ENCODE peak calls at places on chromosomes 16 and 17, in eight cellular contexts. Z is fibroblast of lung, J is mammary epithelial cell, G is endothelial cell of umbilical vein, P is GM12878, C is hepatocyte, M is HCT116, K is neural progenitor cell. E is an unnamed sample.

GRCh38 chr16:87324411-87325275 is 7.5 kb upstream of the C16orf95 start:
- DNase-seq in Z (peak; percentile 28), M (no peak), K (peak; percentile 84), J (no peak), P (no peak), C (peak; percentile 57), G (peak; percentile 28), E (peak; percentile 57)

GRCh38 chr16:51592013-51592501 is 441.0 kb upstream of the SALL1 start:
- DNase-seq in G (no peak), C (peak; percentile 22), J (no peak), P (no peak), M (no peak), Z (no peak), K (peak; percentile 46), E (no peak)

GRCh38 chr17:58277107-58277506 is 3.6 kb downstream of the MPO start:
- DNase-seq in M (peak; percentile 18), J (no peak), C (no peak), G (no peak), Z (peak; percentile 26), K (peak; percentile 25), P (no peak), E (peak; percentile 33)

GRCh38 chr17:81483085-81483861 is 29.3 kb downstream of the ACTG1 start:
- DNase-seq in J (no peak), K (peak; percentile 58), Z (no peak), P (no peak), G (no peak), M (no peak), C (no peak), E (no peak)

GRCh38 chr17:17356149-17356930 is 53.2 kb downstream of the NT5M start:
- DNase-seq in J (peak; percentile 64), Z (peak; percentile 87), G (peak; percentile 82), C (peak; percentile 92), P (peak; percentile 2), M (peak; percentile 70), K (peak; percentile 90), E (peak; percentile 87)

GRCh38 chr16:58882292-58882691 is 148.2 kb upstream of the GOT2 start:
- DNase-seq in Z (no peak), M (no peak), G (no peak), K (no peak), C (no peak), J (no peak), P (peak; percentile 31), E (no peak)

GRCh38 chr16:52035406-52035805 is 511.5 kb downstream of the TOX3 start:
- DNase-seq in C (no peak), P (no peak), G (no peak), J (no peak), Z (no peak), K (no peak), M (no peak), E (no peak)

GRCh38 chr16:23496826-23497542 is 13.3 kb downstream of the GGA2 start:
- DNase-seq in J (peak; percentile 70), M (no peak), P (no peak), K (no peak), C (peak; percentile 86), Z (peak; percentile 20), G (peak; percentile 48), E (no peak)

GRCh38 chr17:48561894-48562810 is 16.0 kb downstream of the HOXB4 start:
- DNase-seq in P (peak; percentile 65), M (no peak), K (no peak), C (no peak), J (no peak), Z (peak; percentile 58), G (no peak), E (peak; percentile 60)

GRCh38 chr16:87461466-87461975 is 31.3 kb downstream of the ZCCHC14 start:
- DNase-seq in J (peak; percentile 93), M (peak; percentile 98), Z (no peak), G (peak; percentile 77), K (peak; percentile 89), C (peak; percentile 95), P (no peak), E (peak; percentile 42)

GRCh38 chr17:68431661-68432071 is 25.6 kb downstream of the WIPI1 start:
- DNase-seq in M (peak; percentile 39), P (no peak), J (no peak), G (peak; percentile 27), K (peak; percentile 65), Z (peak; percentile 38), C (peak; percentile 29), E (peak; percentile 69)

GRCh38 chr16:30715777-30716445 is 16.9 kb downstream of the SRCAP start:
- DNase-seq in Z (no peak), K (no peak), C (no peak), G (no peak), J (peak; percentile 42), M (no peak), P (no peak), E (peak; percentile 72)

GRCh38 chr16:89828199-89828869 is at the start of gene SPIRE2:
- DNase-seq in M (no peak), G (peak; percentile 77), Z (peak; percentile 64), J (peak; percentile 58), C (peak; percentile 94), P (no peak), K (peak; percentile 96), E (peak; percentile 77)

GRCh38 chr17:14050616-14051015 is 18.7 kb upstream of the COX10 start:
- DNase-seq in Z (no peak), K (no peak), J (no peak), M (no peak), G (no peak), P (no peak), C (no peak), E (no peak)

GRCh38 chr17:3835410-3836229 is 10.4 kb downstream of the NCBP3 start:
- DNase-seq in J (no peak), C (no peak), G (no peak), P (no peak), Z (no peak), K (no peak), M (no peak), E (no peak)

GRCh38 chr17:43169561-43170139 is 1.4 kb upstream of the NBR1 start:
- DNase-seq in P (no peak), J (no peak), M (no peak), Z (peak; percentile 63), C (peak; percentile 65), K (peak; percentile 56), G (no peak), E (peak; percentile 17)

GRCh38 chr17:33944826-33945225 is 310.3 kb upstream of the CCL2 start:
- DNase-seq in C (no peak), M (no peak), K (no peak), Z (no peak), J (no peak), G (no peak), P (no peak), E (no peak)

GRCh38 chr16:84710686-84711085 is 10.9 kb downstream of the USP10 start:
- DNase-seq in C (no peak), J (no peak), M (no peak), Z (no peak), K (no peak), P (no peak), G (no peak), E (no peak)

GRCh38 chr16:27737513-27737912 is 187.6 kb downstream of the KATNIP start:
- DNase-seq in G (no peak), J (no peak), P (no peak), C (no peak), K (no peak), M (no peak), Z (no peak), E (no peak)

GRCh38 chr16:873243-873661 is 72.7 kb upstream of the GNG13 start:
- DNase-seq in Z (no peak), K (no peak), P (no peak), M (no peak), G (no peak), J (no peak), C (no peak), E (no peak)

GRCh38 chr17:7716901-7717755 is at the start of gene DNAH2:
- DNase-seq in C (peak; percentile 95), J (peak; percentile 91), K (peak; percentile 98), Z (peak; percentile 91), P (no peak), G (peak; percentile 81), M (peak; percentile 89), E (peak; percentile 97)
- TF ChIP-seq EZH2 in C (no peak), J (no peak), K (peak; percentile 64), Z (peak; percentile 2), P (no peak), G (no peak), M (no peak), E (no peak)

DNA sequence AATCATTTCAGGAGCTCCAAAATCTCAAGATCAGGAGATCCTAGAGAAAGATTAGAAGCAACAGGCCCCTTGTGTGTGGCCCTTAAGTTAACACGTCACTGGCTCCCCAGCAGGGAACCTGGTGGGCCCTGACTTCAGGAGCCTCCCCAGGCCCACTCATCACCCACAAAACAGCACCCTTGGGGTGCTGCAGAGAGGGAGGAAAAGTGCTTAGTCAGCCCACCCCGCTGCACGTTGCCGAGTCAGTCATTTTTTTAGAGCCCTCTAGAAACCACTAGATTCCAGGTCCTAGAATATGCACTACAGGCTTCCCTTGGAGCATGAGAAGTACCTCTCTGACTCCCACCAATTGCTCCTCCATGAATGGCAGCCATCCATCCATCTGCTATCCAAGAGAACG is 156.6 kb downstream of the XYLT1 start:
- DNase-seq in M (no peak), Z (no peak), G (no peak), K (no peak), C (no peak), J (no peak), P (no peak), E (no peak)
- H3K4me1 ChIP-seq in M (peaks cover 37% of the 10 kb centered on the region), Z (no peaks in the 10 kb centered on the region), G (no peaks in the 10 kb centered on the region), K (peaks cover 5% of the 10 kb centered on the region), C (peaks cover 25% of the 10 kb centered on the region), J (peaks cover 20% of the 10 kb centered on the region), P (peaks cover 10% of the 10 kb centered on the region), E (no peaks in the 10 kb centered on the region)

DNA sequence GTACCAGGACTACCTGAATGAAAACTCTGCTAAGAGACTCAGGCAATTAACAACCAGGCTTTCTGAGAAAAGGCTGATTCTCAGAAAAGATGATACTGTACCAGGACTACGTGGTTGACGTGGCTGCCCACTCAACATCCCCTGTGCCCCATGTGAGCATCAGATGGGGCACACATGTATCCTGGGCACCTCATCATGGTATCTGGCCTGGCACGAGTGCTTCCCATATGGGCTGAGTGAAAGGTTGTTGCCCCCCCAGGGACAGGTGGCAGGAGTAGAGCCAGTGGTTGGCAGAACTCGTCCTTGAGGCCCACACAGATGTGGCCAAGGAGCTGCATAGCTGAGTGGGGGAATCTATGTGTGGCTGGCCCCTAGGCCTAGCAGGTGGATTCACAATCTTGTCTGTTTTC is 3.5 kb upstream of the CES4A start:
- DNase-seq in J (no peak), C (no peak), M (no peak), G (no peak), Z (no peak), K (no peak), P (no peak), E (no peak)
- H3K27ac ChIP-seq in J (no peak overlapping the region), C (no peak overlapping the region), M (no peak overlapping the region), G (no peak overlapping the region), Z (no peak overlapping the region), K (no peak overlapping the region), P (no peak overlapping the region), E (no peak overlapping the region)

DNA sequence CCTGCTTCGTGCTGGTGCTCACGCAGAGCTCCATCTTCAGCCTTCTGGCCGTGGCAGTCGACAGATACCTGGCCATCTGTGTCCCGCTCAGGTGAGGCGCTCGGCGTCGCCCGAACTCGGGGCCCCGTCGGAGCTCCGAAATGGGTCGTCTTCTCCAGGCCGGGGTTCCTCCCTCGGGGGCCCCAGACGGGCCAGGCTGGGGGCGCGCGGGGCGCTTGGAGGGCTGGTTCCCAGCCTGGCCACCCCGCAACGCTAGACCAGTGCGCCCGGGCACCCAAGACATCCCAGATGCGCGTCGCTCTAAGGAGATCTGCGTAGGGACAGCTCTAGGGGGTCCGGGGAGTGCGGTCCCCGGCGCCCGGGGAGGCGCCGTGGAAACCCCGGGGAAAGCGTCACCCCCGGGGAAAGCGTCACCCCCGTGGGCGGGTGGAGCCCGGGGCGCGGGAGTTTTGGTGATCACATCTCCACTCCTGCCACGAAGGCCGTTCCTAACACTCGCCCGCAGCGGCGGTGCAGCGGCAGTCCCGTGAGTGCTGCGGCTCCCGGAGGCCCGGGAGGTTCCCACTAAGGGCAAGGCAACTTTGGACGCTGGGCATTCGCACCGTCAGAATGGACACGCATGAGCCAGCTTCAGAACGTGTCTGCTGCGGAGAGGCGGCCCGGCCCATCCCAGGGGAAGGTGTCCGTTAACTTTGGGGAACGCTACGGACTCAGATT is 721 bp downstream of the ADORA2B start:
- DNase-seq in J (peak; percentile 36), Z (peak; percentile 37), G (no peak), P (no peak), K (peak; percentile 56), C (no peak), M (no peak), E (no peak)
- TF ChIP-seq EZH2 in J (no peak), Z (no peak), G (no peak), P (no peak), K (peak; percentile 80), C (no peak), M (no peak), E (no peak)